ENCODE peak calls at places on chromosomes 2 and 18, in six cellular contexts. One of them, this sample, is unnamed.
A peak's percentile ranks its signal among the peaks of the same experiment; 100 is the strongest.

GRCh38 chr2:165582409-165582808 is 112.9 kb downstream of the CSRNP3 start:
- DNase-seq in frontal cortex: no peak
- DNase-seq in activated naive CD4-positive, alpha-beta T cell treated with anti-CD3 and anti-CD28 coated beads, Interleukin-2, amount 10 ng/mL, durations not matched to agents 7 days and 5 days: no peak
- DNase-seq in ovary: peak; percentile 27
- DNase-seq in neuronal stem cell: no peak
- DNase-seq in amniotic stem cell: no peak
- DNase-seq in this sample: no peak

GRCh38 chr2:119293254-119293653 is 69.6 kb downstream of the STEAP3 start:
- DNase-seq in frontal cortex: no peak
- DNase-seq in activated naive CD4-positive, alpha-beta T cell treated with anti-CD3 and anti-CD28 coated beads, Interleukin-2, amount 10 ng/mL, durations not matched to agents 7 days and 5 days: no peak
- DNase-seq in ovary: no peak
- DNase-seq in neuronal stem cell: no peak
- DNase-seq in amniotic stem cell: no peak
- DNase-seq in this sample: no peak

GRCh38 chr2:26316041-26316440 is 29.9 kb upstream of the SELENOI start:
- DNase-seq in frontal cortex: no peak
- DNase-seq in activated naive CD4-positive, alpha-beta T cell treated with anti-CD3 and anti-CD28 coated beads, Interleukin-2, amount 10 ng/mL, durations not matched to agents 7 days and 5 days: no peak
- DNase-seq in ovary: no peak
- DNase-seq in neuronal stem cell: no peak
- DNase-seq in amniotic stem cell: no peak
- DNase-seq in this sample: no peak

GRCh38 chr18:5628512-5629255 is 84.9 kb upstream of the EPB41L3 start:
- DNase-seq in frontal cortex: peak; percentile 55
- DNase-seq in activated naive CD4-positive, alpha-beta T cell treated with anti-CD3 and anti-CD28 coated beads, Interleukin-2, amount 10 ng/mL, durations not matched to agents 7 days and 5 days: peak; percentile 28
- DNase-seq in ovary: peak; percentile 50
- DNase-seq in neuronal stem cell: peak; percentile 42
- DNase-seq in amniotic stem cell: no peak
- DNase-seq in this sample: peak; percentile 83

GRCh38 chr2:62427146-62427545 is 78.8 kb downstream of the TMEM17 start:
- DNase-seq in frontal cortex: no peak
- DNase-seq in activated naive CD4-positive, alpha-beta T cell treated with anti-CD3 and anti-CD28 coated beads, Interleukin-2, amount 10 ng/mL, durations not matched to agents 7 days and 5 days: no peak
- DNase-seq in ovary: no peak
- DNase-seq in neuronal stem cell: no peak
- DNase-seq in amniotic stem cell: no peak
- DNase-seq in this sample: no peak

GRCh38 chr2:7209776-7210555 is 292.8 kb downstream of the RNF144A start:
- DNase-seq in frontal cortex: no peak
- DNase-seq in activated naive CD4-positive, alpha-beta T cell treated with anti-CD3 and anti-CD28 coated beads, Interleukin-2, amount 10 ng/mL, durations not matched to agents 7 days and 5 days: no peak
- DNase-seq in ovary: no peak
- DNase-seq in neuronal stem cell: no peak
- DNase-seq in amniotic stem cell: no peak
- DNase-seq in this sample: no peak

GRCh38 chr2:238974061-238974460 is 126.2 kb downstream of the TWIST2 start:
- DNase-seq in frontal cortex: no peak
- DNase-seq in activated naive CD4-positive, alpha-beta T cell treated with anti-CD3 and anti-CD28 coated beads, Interleukin-2, amount 10 ng/mL, durations not matched to agents 7 days and 5 days: no peak
- DNase-seq in ovary: no peak
- DNase-seq in neuronal stem cell: no peak
- DNase-seq in amniotic stem cell: peak; percentile 9
- DNase-seq in this sample: no peak

GRCh38 chr2:202096736-202097135 is 23.7 kb downstream of the KIAA2012 start:
- DNase-seq in frontal cortex: no peak
- DNase-seq in activated naive CD4-positive, alpha-beta T cell treated with anti-CD3 and anti-CD28 coated beads, Interleukin-2, amount 10 ng/mL, durations not matched to agents 7 days and 5 days: no peak
- DNase-seq in ovary: no peak
- DNase-seq in neuronal stem cell: no peak
- DNase-seq in amniotic stem cell: no peak
- DNase-seq in this sample: no peak

GRCh38 chr2:235314371-235314915 is 179.4 kb upstream of the AGAP1 start:
- DNase-seq in frontal cortex: peak; percentile 14
- DNase-seq in activated naive CD4-positive, alpha-beta T cell treated with anti-CD3 and anti-CD28 coated beads, Interleukin-2, amount 10 ng/mL, durations not matched to agents 7 days and 5 days: no peak
- DNase-seq in ovary: no peak
- DNase-seq in neuronal stem cell: no peak
- DNase-seq in amniotic stem cell: no peak
- DNase-seq in this sample: no peak

GRCh38 chr2:220894069-220894468 is 678.0 kb downstream of the EPHA4 start:
- DNase-seq in frontal cortex: no peak
- DNase-seq in activated naive CD4-positive, alpha-beta T cell treated with anti-CD3 and anti-CD28 coated beads, Interleukin-2, amount 10 ng/mL, durations not matched to agents 7 days and 5 days: no peak
- DNase-seq in ovary: no peak
- DNase-seq in neuronal stem cell: no peak
- DNase-seq in amniotic stem cell: peak; percentile 4
- DNase-seq in this sample: no peak

GRCh38 chr2:177914247-177914646 is 158.3 kb downstream of the PDE11A start:
- DNase-seq in frontal cortex: no peak
- DNase-seq in activated naive CD4-positive, alpha-beta T cell treated with anti-CD3 and anti-CD28 coated beads, Interleukin-2, amount 10 ng/mL, durations not matched to agents 7 days and 5 days: no peak
- DNase-seq in ovary: no peak
- DNase-seq in neuronal stem cell: no peak
- DNase-seq in amniotic stem cell: no peak
- DNase-seq in this sample: no peak

GRCh38 chr2:228700638-228701037 is 519.2 kb upstream of the SPHKAP start:
- DNase-seq in frontal cortex: no peak
- DNase-seq in activated naive CD4-positive, alpha-beta T cell treated with anti-CD3 and anti-CD28 coated beads, Interleukin-2, amount 10 ng/mL, durations not matched to agents 7 days and 5 days: no peak
- DNase-seq in ovary: no peak
- DNase-seq in neuronal stem cell: no peak
- DNase-seq in amniotic stem cell: no peak
- DNase-seq in this sample: no peak

GRCh38 chr2:75608684-75609333 is 37.8 kb upstream of the MRPL19 start:
- DNase-seq in frontal cortex: peak; percentile 65
- DNase-seq in activated naive CD4-positive, alpha-beta T cell treated with anti-CD3 and anti-CD28 coated beads, Interleukin-2, amount 10 ng/mL, durations not matched to agents 7 days and 5 days: peak; percentile 59
- DNase-seq in ovary: peak; percentile 26
- DNase-seq in neuronal stem cell: peak; percentile 67
- DNase-seq in amniotic stem cell: no peak
- DNase-seq in this sample: peak; percentile 84

GRCh38 chr2:181944164-181944913 is 41.3 kb upstream of the PPP1R1C start:
- DNase-seq in frontal cortex: no peak
- DNase-seq in activated naive CD4-positive, alpha-beta T cell treated with anti-CD3 and anti-CD28 coated beads, Interleukin-2, amount 10 ng/mL, durations not matched to agents 7 days and 5 days: no peak
- DNase-seq in ovary: no peak
- DNase-seq in neuronal stem cell: no peak
- DNase-seq in amniotic stem cell: no peak
- DNase-seq in this sample: no peak

GRCh38 chr2:88606371-88607030 is 20.8 kb downstream of the EIF2AK3 start:
- DNase-seq in frontal cortex: no peak
- DNase-seq in activated naive CD4-positive, alpha-beta T cell treated with anti-CD3 and anti-CD28 coated beads, Interleukin-2, amount 10 ng/mL, durations not matched to agents 7 days and 5 days: no peak
- DNase-seq in ovary: no peak
- DNase-seq in neuronal stem cell: no peak
- DNase-seq in amniotic stem cell: no peak
- DNase-seq in this sample: no peak

This sample was measured in upper lobe of right lung.